ENCODE peak calls at places on chromosomes 7 and 10, in eight cellular contexts. One of them, this sample, is unnamed. For H3K4me1, the result is how much of the 10 kb centered on the place peaks cover.

GRCh38 chr10:77592510-77592909 is 45.1 kb downstream of the KCNMA1 start:
- DNase-seq in SK-N-SH: no peak
- DNase-seq in A549: no peak
- DNase-seq in HepG2: no peak
- DNase-seq in GM12878: no peak
- DNase-seq in endothelial cell of umbilical vein: no peak
- DNase-seq in K562: no peak
- DNase-seq in H1: no peak
- DNase-seq in this sample: no peak

GRCh38 chr7:66522518-66522917 is 106.2 kb upstream of the KCTD7 start:
- DNase-seq in SK-N-SH: peak
- DNase-seq in A549: peak
- DNase-seq in HepG2: no peak
- DNase-seq in GM12878: no peak
- DNase-seq in endothelial cell of umbilical vein: no peak
- DNase-seq in K562: no peak
- DNase-seq in H1: no peak
- DNase-seq in this sample: no peak

GRCh38 chr10:57964371-57964770 is 303.3 kb downstream of the IPMK start:
- DNase-seq in SK-N-SH: no peak
- DNase-seq in A549: peak
- DNase-seq in HepG2: no peak
- DNase-seq in GM12878: no peak
- DNase-seq in endothelial cell of umbilical vein: no peak
- DNase-seq in K562: no peak
- DNase-seq in H1: no peak
- DNase-seq in this sample: no peak

GRCh38 chr10:25175527-25176420 is 973 bp downstream of the GPR158 start:
- DNase-seq in SK-N-SH: peak
- DNase-seq in A549: no peak
- DNase-seq in HepG2: no peak
- DNase-seq in GM12878: no peak
- DNase-seq in endothelial cell of umbilical vein: no peak
- DNase-seq in K562: no peak
- DNase-seq in H1: no peak
- DNase-seq in this sample: no peak

GRCh38 chr7:16647435-16647960 is 1.5 kb downstream of the BZW2 start:
- DNase-seq in SK-N-SH: no peak
- DNase-seq in A549: no peak
- DNase-seq in HepG2: no peak
- DNase-seq in GM12878: no peak
- DNase-seq in endothelial cell of umbilical vein: peak
- DNase-seq in K562: no peak
- DNase-seq in H1: no peak
- DNase-seq in this sample: no peak

GRCh38 chr10:101538481-101538880 is 49.6 kb downstream of the POLL start:
- DNase-seq in SK-N-SH: no peak
- DNase-seq in A549: no peak
- DNase-seq in HepG2: no peak
- DNase-seq in GM12878: no peak
- DNase-seq in endothelial cell of umbilical vein: no peak
- DNase-seq in K562: no peak
- DNase-seq in H1: no peak
- DNase-seq in this sample: no peak

GRCh38 chr7:143345428-143345900 is 17.0 kb downstream of the FAM131B start:
- DNase-seq in SK-N-SH: peak
- DNase-seq in A549: peak
- DNase-seq in HepG2: no peak
- DNase-seq in GM12878: no peak
- DNase-seq in endothelial cell of umbilical vein: peak
- DNase-seq in K562: peak
- DNase-seq in H1: peak
- DNase-seq in this sample: peak

GRCh38 chr7:13742126-13742525 is 247.3 kb downstream of the ETV1 start:
- DNase-seq in SK-N-SH: no peak
- DNase-seq in A549: no peak
- DNase-seq in HepG2: no peak
- DNase-seq in GM12878: no peak
- DNase-seq in endothelial cell of umbilical vein: no peak
- DNase-seq in K562: no peak
- DNase-seq in H1: peak
- DNase-seq in this sample: peak

GRCh38 chr7:151243411-151244155 is 4.9 kb downstream of the SMARCD3 start:
- DNase-seq in SK-N-SH: no peak
- DNase-seq in A549: no peak
- DNase-seq in HepG2: no peak
- DNase-seq in GM12878: no peak
- DNase-seq in endothelial cell of umbilical vein: no peak
- DNase-seq in K562: no peak
- DNase-seq in H1: no peak
- DNase-seq in this sample: no peak

GRCh38 chr7:85074016-85074415 is 112.8 kb downstream of the SEMA3D start:
- DNase-seq in SK-N-SH: no peak
- DNase-seq in A549: no peak
- DNase-seq in HepG2: no peak
- DNase-seq in GM12878: no peak
- DNase-seq in endothelial cell of umbilical vein: no peak
- DNase-seq in K562: no peak
- DNase-seq in H1: no peak
- DNase-seq in this sample: no peak

GRCh38 chr10:85646312-85646711 is 720.3 kb downstream of the GRID1 start:
- DNase-seq in SK-N-SH: no peak
- DNase-seq in A549: peak
- DNase-seq in HepG2: no peak
- DNase-seq in GM12878: no peak
- DNase-seq in endothelial cell of umbilical vein: peak
- DNase-seq in K562: no peak
- DNase-seq in H1: no peak
- DNase-seq in this sample: no peak
- TF ChIP-seq MAX in SK-N-SH: no peak
- TF ChIP-seq MAX in A549: no peak
- TF ChIP-seq MAX in HepG2: no peak
- TF ChIP-seq MAX in GM12878: no peak
- TF ChIP-seq MAX in endothelial cell of umbilical vein: no peak
- TF ChIP-seq MAX in K562: no peak
- TF ChIP-seq MAX in H1: no peak
- TF ChIP-seq MAX in this sample: no peak

DNA sequence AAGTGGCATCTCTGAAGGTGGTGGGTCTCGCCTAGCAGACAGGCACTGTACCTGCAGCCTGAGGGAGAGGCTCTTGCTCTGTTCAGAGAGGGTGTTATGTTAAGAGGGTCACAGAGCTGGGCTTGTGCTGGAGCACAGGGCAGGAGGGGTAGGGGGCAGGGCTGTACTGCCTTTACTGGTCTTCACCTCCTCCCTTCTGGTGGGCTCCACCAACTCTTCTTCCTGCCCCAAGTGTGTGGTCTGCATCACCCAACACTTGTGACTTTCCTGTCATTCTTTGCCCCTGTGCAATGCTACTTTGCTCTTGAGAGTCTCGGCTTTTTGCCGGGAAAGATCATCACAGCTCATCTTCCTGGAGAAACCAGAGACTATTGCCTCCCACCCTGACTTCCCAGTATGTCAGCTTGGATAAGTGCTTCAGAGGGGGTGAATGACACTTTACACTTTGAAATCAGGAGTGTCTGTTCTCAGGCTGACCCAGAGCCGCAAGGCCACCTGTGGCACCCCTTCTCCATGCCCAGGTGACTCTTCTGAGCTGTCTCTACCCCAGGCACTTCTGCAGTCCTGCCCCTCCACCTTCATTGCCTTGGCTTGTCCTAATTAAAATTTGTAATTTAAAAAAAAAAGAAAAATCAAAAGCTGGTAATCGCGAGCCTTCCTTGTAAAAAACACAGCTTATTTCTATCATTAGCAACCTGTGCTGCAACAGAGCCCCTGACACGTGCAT is 38.4 kb upstream of the IKZF1 start:
- DNase-seq in SK-N-SH: no peak
- DNase-seq in A549: no peak
- DNase-seq in HepG2: no peak
- DNase-seq in GM12878: no peak
- DNase-seq in endothelial cell of umbilical vein: no peak
- DNase-seq in K562: no peak
- DNase-seq in H1: no peak
- DNase-seq in this sample: no peak
- H3K4me1 ChIP-seq in SK-N-SH: under half
- H3K4me1 ChIP-seq in A549: under half
- H3K4me1 ChIP-seq in HepG2: under half
- H3K4me1 ChIP-seq in GM12878: half or more
- H3K4me1 ChIP-seq in endothelial cell of umbilical vein: under half
- H3K4me1 ChIP-seq in K562: under half
- H3K4me1 ChIP-seq in H1: under half
- H3K4me1 ChIP-seq in this sample: under half

GRCh38 chr10:45355494-45355893 is 18.5 kb upstream of the ALOX5 start:
- DNase-seq in SK-N-SH: no peak
- DNase-seq in A549: no peak
- DNase-seq in HepG2: no peak
- DNase-seq in GM12878: no peak
- DNase-seq in endothelial cell of umbilical vein: no peak
- DNase-seq in K562: no peak
- DNase-seq in H1: no peak
- DNase-seq in this sample: no peak

GRCh38 chr10:45353176-45353575 is 20.8 kb upstream of the ALOX5 start:
- DNase-seq in SK-N-SH: no peak
- DNase-seq in A549: no peak
- DNase-seq in HepG2: no peak
- DNase-seq in GM12878: no peak
- DNase-seq in endothelial cell of umbilical vein: no peak
- DNase-seq in K562: no peak
- DNase-seq in H1: no peak
- DNase-seq in this sample: no peak

DNA sequence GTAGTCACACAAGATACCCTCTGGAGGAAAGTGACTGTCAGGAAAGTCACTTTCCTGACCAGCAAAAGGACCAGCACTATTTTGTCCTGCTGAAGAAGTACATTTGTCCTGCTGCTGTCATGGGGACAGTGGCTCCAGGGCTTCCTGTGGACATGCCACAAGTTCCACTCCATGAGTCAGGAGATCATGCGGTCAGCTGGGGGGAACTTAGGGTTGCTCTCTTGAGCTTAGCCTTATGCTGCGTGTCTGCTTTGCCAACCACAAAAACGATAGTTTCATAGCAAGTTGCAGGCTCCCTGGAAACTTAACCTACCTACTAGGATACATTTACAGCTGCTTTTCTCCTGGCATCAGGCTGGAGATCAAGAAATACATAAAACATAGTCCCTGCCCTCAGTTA is 19.8 kb upstream of the ALOX5 start:
- DNase-seq in SK-N-SH: no peak
- DNase-seq in A549: no peak
- DNase-seq in HepG2: no peak
- DNase-seq in GM12878: no peak
- DNase-seq in endothelial cell of umbilical vein: no peak
- DNase-seq in K562: no peak
- DNase-seq in H1: no peak
- DNase-seq in this sample: no peak
- TF ChIP-seq MAX in SK-N-SH: no peak
- TF ChIP-seq MAX in A549: no peak
- TF ChIP-seq MAX in HepG2: no peak
- TF ChIP-seq MAX in GM12878: no peak
- TF ChIP-seq MAX in endothelial cell of umbilical vein: no peak
- TF ChIP-seq MAX in K562: no peak
- TF ChIP-seq MAX in H1: no peak
- TF ChIP-seq MAX in this sample: no peak

GRCh38 chr10:130137659-130138478 is 1.7 kb downstream of the GLRX3 start:
- DNase-seq in SK-N-SH: no peak
- DNase-seq in A549: no peak
- DNase-seq in HepG2: no peak
- DNase-seq in GM12878: no peak
- DNase-seq in endothelial cell of umbilical vein: no peak
- DNase-seq in K562: no peak
- DNase-seq in H1: no peak
- DNase-seq in this sample: no peak
- H3K4me1 ChIP-seq in SK-N-SH: under half
- H3K4me1 ChIP-seq in A549: under half
- H3K4me1 ChIP-seq in HepG2: half or more
- H3K4me1 ChIP-seq in GM12878: under half
- H3K4me1 ChIP-seq in endothelial cell of umbilical vein: under half
- H3K4me1 ChIP-seq in K562: under half
- H3K4me1 ChIP-seq in H1: under half
- H3K4me1 ChIP-seq in this sample: under half

GRCh38 chr7:87151701-87152111 is 547 bp upstream of the DMTF1 start:
- DNase-seq in SK-N-SH: no peak
- DNase-seq in A549: no peak
- DNase-seq in HepG2: no peak
- DNase-seq in GM12878: no peak
- DNase-seq in endothelial cell of umbilical vein: no peak
- DNase-seq in K562: no peak
- DNase-seq in H1: no peak
- DNase-seq in this sample: no peak

GRCh38 chr7:87151002-87151505 is 1.2 kb upstream of the DMTF1 start:
- DNase-seq in SK-N-SH: no peak
- DNase-seq in A549: no peak
- DNase-seq in HepG2: no peak
- DNase-seq in GM12878: no peak
- DNase-seq in endothelial cell of umbilical vein: no peak
- DNase-seq in K562: no peak
- DNase-seq in H1: no peak
- DNase-seq in this sample: no peak

GRCh38 chr7:87146740-87147386 is 5.4 kb upstream of the DMTF1 start:
- DNase-seq in SK-N-SH: peak
- DNase-seq in A549: no peak
- DNase-seq in HepG2: no peak
- DNase-seq in GM12878: no peak
- DNase-seq in endothelial cell of umbilical vein: no peak
- DNase-seq in K562: no peak
- DNase-seq in H1: no peak
- DNase-seq in this sample: no peak

GRCh38 chr7:87147500-87147899 is 4.8 kb upstream of the DMTF1 start:
- DNase-seq in SK-N-SH: peak
- DNase-seq in A549: no peak
- DNase-seq in HepG2: no peak
- DNase-seq in GM12878: no peak
- DNase-seq in endothelial cell of umbilical vein: no peak
- DNase-seq in K562: no peak
- DNase-seq in H1: no peak
- DNase-seq in this sample: no peak

GRCh38 chr7:87148332-87148955 is 3.8 kb upstream of the DMTF1 start:
- DNase-seq in SK-N-SH: peak
- DNase-seq in A549: peak
- DNase-seq in HepG2: no peak
- DNase-seq in GM12878: no peak
- DNase-seq in endothelial cell of umbilical vein: peak
- DNase-seq in K562: no peak
- DNase-seq in H1: no peak
- DNase-seq in this sample: peak
- TF ChIP-seq MAX in SK-N-SH: no peak
- TF ChIP-seq MAX in A549: no peak
- TF ChIP-seq MAX in HepG2: no peak
- TF ChIP-seq MAX in GM12878: no peak
- TF ChIP-seq MAX in endothelial cell of umbilical vein: no peak
- TF ChIP-seq MAX in K562: no peak
- TF ChIP-seq MAX in H1: no peak
- TF ChIP-seq MAX in this sample: no peak

DNA sequence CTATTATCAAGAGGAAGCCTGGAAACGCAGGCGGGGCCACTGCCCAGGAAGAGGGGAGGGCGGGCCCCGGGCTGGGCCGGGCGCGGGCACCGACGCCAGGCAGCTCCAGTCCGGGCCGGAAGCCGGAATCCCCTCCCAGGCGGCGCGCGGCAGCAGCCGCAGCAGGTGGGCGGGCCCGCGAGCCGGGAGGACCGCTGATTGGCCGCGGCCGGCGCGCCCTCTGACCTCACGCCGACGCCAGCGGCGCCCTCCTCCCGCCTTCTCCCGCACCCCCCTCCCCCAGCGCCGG is 438 bp downstream of the BCL7B start:
- DNase-seq in SK-N-SH: peak
- DNase-seq in A549: peak
- DNase-seq in HepG2: peak
- DNase-seq in GM12878: peak
- DNase-seq in endothelial cell of umbilical vein: peak
- DNase-seq in K562: peak
- DNase-seq in H1: peak
- DNase-seq in this sample: peak
- H3K4me1 ChIP-seq in SK-N-SH: under half
- H3K4me1 ChIP-seq in A549: under half
- H3K4me1 ChIP-seq in HepG2: half or more
- H3K4me1 ChIP-seq in GM12878: under half
- H3K4me1 ChIP-seq in endothelial cell of umbilical vein: under half
- H3K4me1 ChIP-seq in K562: under half
- H3K4me1 ChIP-seq in H1: under half
- H3K4me1 ChIP-seq in this sample: under half